ENCODE peak calls at places on chromosome 14, in five cellular contexts. One of them, this sample, is unnamed.

GRCh38 chr14:51014625-51015024 is 70.3 kb upstream of the PYGL start:
- DNase-seq in EL: peak
- DNase-seq in body of pancreas: no peak
- DNase-seq in stimulated activated CD8-positive, alpha-beta memory T cell treated with anti-CD3 and anti-CD28 coated beads, Interleukin-4, amount 100 ng/mL, for 1 hour: no peak
- DNase-seq in central memory CD4-positive, alpha-beta T cell: no peak
- DNase-seq in this sample: no peak

GRCh38 chr14:23828001-23828400 is 125.6 kb upstream of the DHRS4 start:
- DNase-seq in EL: no peak
- DNase-seq in central memory CD4-positive, alpha-beta T cell: no peak
- DNase-seq in stimulated activated CD8-positive, alpha-beta memory T cell treated with anti-CD3 and anti-CD28 coated beads, Interleukin-4, amount 100 ng/mL, for 1 hour: no peak
- DNase-seq in body of pancreas: no peak
- DNase-seq in this sample: no peak

GRCh38 chr14:46279776-46280175 is 371.8 kb downstream of the RPL10L start:
- DNase-seq in body of pancreas: no peak
- DNase-seq in stimulated activated CD8-positive, alpha-beta memory T cell treated with anti-CD3 and anti-CD28 coated beads, Interleukin-4, amount 100 ng/mL, for 1 hour: no peak
- DNase-seq in EL: no peak
- DNase-seq in central memory CD4-positive, alpha-beta T cell: no peak
- DNase-seq in this sample: no peak

GRCh38 chr14:100622708-100623485 is 35.7 kb upstream of the BEGAIN start:
- DNase-seq in body of pancreas: no peak
- DNase-seq in central memory CD4-positive, alpha-beta T cell: no peak
- DNase-seq in stimulated activated CD8-positive, alpha-beta memory T cell treated with anti-CD3 and anti-CD28 coated beads, Interleukin-4, amount 100 ng/mL, for 1 hour: no peak
- DNase-seq in EL: no peak
- DNase-seq in this sample: no peak

GRCh38 chr14:101760138-101761011 is 1.1 kb upstream of the PPP2R5C start:
- DNase-seq in central memory CD4-positive, alpha-beta T cell: peak
- DNase-seq in stimulated activated CD8-positive, alpha-beta memory T cell treated with anti-CD3 and anti-CD28 coated beads, Interleukin-4, amount 100 ng/mL, for 1 hour: peak
- DNase-seq in EL: peak
- DNase-seq in body of pancreas: peak
- DNase-seq in this sample: peak

GRCh38 chr14:97712471-97712870 is 915.3 kb downstream of the VRK1 start:
- DNase-seq in EL: no peak
- DNase-seq in stimulated activated CD8-positive, alpha-beta memory T cell treated with anti-CD3 and anti-CD28 coated beads, Interleukin-4, amount 100 ng/mL, for 1 hour: no peak
- DNase-seq in central memory CD4-positive, alpha-beta T cell: no peak
- DNase-seq in body of pancreas: no peak
- DNase-seq in this sample: no peak

GRCh38 chr14:59098377-59098776 is 90.1 kb upstream of the DAAM1 start:
- DNase-seq in EL: peak
- DNase-seq in stimulated activated CD8-positive, alpha-beta memory T cell treated with anti-CD3 and anti-CD28 coated beads, Interleukin-4, amount 100 ng/mL, for 1 hour: no peak
- DNase-seq in central memory CD4-positive, alpha-beta T cell: no peak
- DNase-seq in body of pancreas: no peak
- DNase-seq in this sample: no peak

GRCh38 chr14:55807536-55807935 is 227.5 kb downstream of the KTN1 start:
- DNase-seq in central memory CD4-positive, alpha-beta T cell: no peak
- DNase-seq in EL: no peak
- DNase-seq in body of pancreas: no peak
- DNase-seq in stimulated activated CD8-positive, alpha-beta memory T cell treated with anti-CD3 and anti-CD28 coated beads, Interleukin-4, amount 100 ng/mL, for 1 hour: no peak
- DNase-seq in this sample: no peak

GRCh38 chr14:37587438-37587837 is 7.6 kb downstream of the FOXA1 start:
- DNase-seq in body of pancreas: no peak
- DNase-seq in stimulated activated CD8-positive, alpha-beta memory T cell treated with anti-CD3 and anti-CD28 coated beads, Interleukin-4, amount 100 ng/mL, for 1 hour: no peak
- DNase-seq in EL: no peak
- DNase-seq in central memory CD4-positive, alpha-beta T cell: no peak
- DNase-seq in this sample: no peak

GRCh38 chr14:81423504-81423903 is 23.4 kb upstream of the STON2 start:
- DNase-seq in EL: no peak
- DNase-seq in stimulated activated CD8-positive, alpha-beta memory T cell treated with anti-CD3 and anti-CD28 coated beads, Interleukin-4, amount 100 ng/mL, for 1 hour: no peak
- DNase-seq in central memory CD4-positive, alpha-beta T cell: no peak
- DNase-seq in body of pancreas: peak
- DNase-seq in this sample: no peak

GRCh38 chr14:64569108-64570045 is 19.6 kb downstream of the PPP1R36 start:
- DNase-seq in EL: peak
- DNase-seq in stimulated activated CD8-positive, alpha-beta memory T cell treated with anti-CD3 and anti-CD28 coated beads, Interleukin-4, amount 100 ng/mL, for 1 hour: no peak
- DNase-seq in body of pancreas: peak
- DNase-seq in central memory CD4-positive, alpha-beta T cell: no peak
- DNase-seq in this sample: no peak

GRCh38 chr14:100294213-100294962 is 11.9 kb downstream of the SLC25A29 start:
- DNase-seq in body of pancreas: no peak
- DNase-seq in EL: no peak
- DNase-seq in central memory CD4-positive, alpha-beta T cell: no peak
- DNase-seq in stimulated activated CD8-positive, alpha-beta memory T cell treated with anti-CD3 and anti-CD28 coated beads, Interleukin-4, amount 100 ng/mL, for 1 hour: no peak
- DNase-seq in this sample: no peak

GRCh38 chr14:76877871-76878270 is 51.7 kb downstream of the LRRC74A start:
- DNase-seq in EL: no peak
- DNase-seq in central memory CD4-positive, alpha-beta T cell: no peak
- DNase-seq in stimulated activated CD8-positive, alpha-beta memory T cell treated with anti-CD3 and anti-CD28 coated beads, Interleukin-4, amount 100 ng/mL, for 1 hour: no peak
- DNase-seq in body of pancreas: no peak
- DNase-seq in this sample: no peak

GRCh38 chr14:85529803-85530574 is at the start of gene FLRT2:
- DNase-seq in central memory CD4-positive, alpha-beta T cell: no peak
- DNase-seq in stimulated activated CD8-positive, alpha-beta memory T cell treated with anti-CD3 and anti-CD28 coated beads, Interleukin-4, amount 100 ng/mL, for 1 hour: no peak
- DNase-seq in body of pancreas: peak
- DNase-seq in EL: peak
- DNase-seq in this sample: no peak

GRCh38 chr14:75428230-75429104 is 645 bp downstream of the JDP2 start:
- DNase-seq in body of pancreas: peak
- DNase-seq in stimulated activated CD8-positive, alpha-beta memory T cell treated with anti-CD3 and anti-CD28 coated beads, Interleukin-4, amount 100 ng/mL, for 1 hour: no peak
- DNase-seq in EL: peak
- DNase-seq in central memory CD4-positive, alpha-beta T cell: no peak
- DNase-seq in this sample: peak

GRCh38 chr14:54532111-54533012 is 22.7 kb downstream of the CGRRF1 start:
- DNase-seq in EL: no peak
- DNase-seq in central memory CD4-positive, alpha-beta T cell: no peak
- DNase-seq in stimulated activated CD8-positive, alpha-beta memory T cell treated with anti-CD3 and anti-CD28 coated beads, Interleukin-4, amount 100 ng/mL, for 1 hour: no peak
- DNase-seq in body of pancreas: no peak
- DNase-seq in this sample: no peak

GRCh38 chr14:30558362-30558674 is 640 bp upstream of the G2E3 start:
- DNase-seq in body of pancreas: no peak
- DNase-seq in EL: no peak
- DNase-seq in central memory CD4-positive, alpha-beta T cell: no peak
- DNase-seq in stimulated activated CD8-positive, alpha-beta memory T cell treated with anti-CD3 and anti-CD28 coated beads, Interleukin-4, amount 100 ng/mL, for 1 hour: no peak
- DNase-seq in this sample: no peak

GRCh38 chr14:69592923-69593677 is 18.3 kb upstream of the SUSD6 start:
- DNase-seq in EL: no peak
- DNase-seq in body of pancreas: no peak
- DNase-seq in stimulated activated CD8-positive, alpha-beta memory T cell treated with anti-CD3 and anti-CD28 coated beads, Interleukin-4, amount 100 ng/mL, for 1 hour: no peak
- DNase-seq in central memory CD4-positive, alpha-beta T cell: no peak
- DNase-seq in this sample: no peak

GRCh38 chr14:97458302-97459137 is 661.3 kb downstream of the VRK1 start:
- DNase-seq in body of pancreas: peak
- DNase-seq in EL: no peak
- DNase-seq in stimulated activated CD8-positive, alpha-beta memory T cell treated with anti-CD3 and anti-CD28 coated beads, Interleukin-4, amount 100 ng/mL, for 1 hour: peak
- DNase-seq in central memory CD4-positive, alpha-beta T cell: peak
- DNase-seq in this sample: no peak

GRCh38 chr14:78316058-78316457 is 145.9 kb downstream of the NRXN3 start:
- DNase-seq in central memory CD4-positive, alpha-beta T cell: no peak
- DNase-seq in EL: no peak
- DNase-seq in body of pancreas: no peak
- DNase-seq in stimulated activated CD8-positive, alpha-beta memory T cell treated with anti-CD3 and anti-CD28 coated beads, Interleukin-4, amount 100 ng/mL, for 1 hour: no peak
- DNase-seq in this sample: no peak

GRCh38 chr14:98965061-98965460 is 306.9 kb downstream of the BCL11B start:
- DNase-seq in body of pancreas: no peak
- DNase-seq in stimulated activated CD8-positive, alpha-beta memory T cell treated with anti-CD3 and anti-CD28 coated beads, Interleukin-4, amount 100 ng/mL, for 1 hour: no peak
- DNase-seq in central memory CD4-positive, alpha-beta T cell: no peak
- DNase-seq in EL: no peak
- DNase-seq in this sample: no peak

GRCh38 chr14:35400707-35401421 is 3.7 kb downstream of the NFKBIA start:
- DNase-seq in body of pancreas: no peak
- DNase-seq in stimulated activated CD8-positive, alpha-beta memory T cell treated with anti-CD3 and anti-CD28 coated beads, Interleukin-4, amount 100 ng/mL, for 1 hour: no peak
- DNase-seq in EL: no peak
- DNase-seq in central memory CD4-positive, alpha-beta T cell: peak
- DNase-seq in this sample: no peak

GRCh38 chr14:59355101-59355500 is 110.1 kb downstream of the GPR135 start:
- DNase-seq in stimulated activated CD8-positive, alpha-beta memory T cell treated with anti-CD3 and anti-CD28 coated beads, Interleukin-4, amount 100 ng/mL, for 1 hour: no peak
- DNase-seq in EL: no peak
- DNase-seq in central memory CD4-positive, alpha-beta T cell: no peak
- DNase-seq in body of pancreas: no peak
- DNase-seq in this sample: no peak

GRCh38 chr14:104229621-104230041 is 91.2 kb downstream of the KIF26A start:
- DNase-seq in central memory CD4-positive, alpha-beta T cell: no peak
- DNase-seq in body of pancreas: peak
- DNase-seq in stimulated activated CD8-positive, alpha-beta memory T cell treated with anti-CD3 and anti-CD28 coated beads, Interleukin-4, amount 100 ng/mL, for 1 hour: no peak
- DNase-seq in EL: no peak
- DNase-seq in this sample: no peak

GRCh38 chr14:59754256-59754655 is 116.3 kb downstream of the RTN1 start:
- DNase-seq in stimulated activated CD8-positive, alpha-beta memory T cell treated with anti-CD3 and anti-CD28 coated beads, Interleukin-4, amount 100 ng/mL, for 1 hour: no peak
- DNase-seq in EL: peak
- DNase-seq in body of pancreas: no peak
- DNase-seq in central memory CD4-positive, alpha-beta T cell: no peak
- DNase-seq in this sample: no peak

GRCh38 chr14:60508363-60508706 is 611 bp upstream of the SIX6 start:
- DNase-seq in stimulated activated CD8-positive, alpha-beta memory T cell treated with anti-CD3 and anti-CD28 coated beads, Interleukin-4, amount 100 ng/mL, for 1 hour: no peak
- DNase-seq in body of pancreas: no peak
- DNase-seq in EL: no peak
- DNase-seq in central memory CD4-positive, alpha-beta T cell: no peak
- DNase-seq in this sample: no peak

GRCh38 chr14:72715215-72715909 is 178.5 kb downstream of the DPF3 start:
- DNase-seq in EL: no peak
- DNase-seq in body of pancreas: no peak
- DNase-seq in stimulated activated CD8-positive, alpha-beta memory T cell treated with anti-CD3 and anti-CD28 coated beads, Interleukin-4, amount 100 ng/mL, for 1 hour: no peak
- DNase-seq in central memory CD4-positive, alpha-beta T cell: no peak
- DNase-seq in this sample: no peak

GRCh38 chr14:45038865-45039264 is 45.1 kb upstream of the PRPF39 start:
- DNase-seq in body of pancreas: no peak
- DNase-seq in central memory CD4-positive, alpha-beta T cell: no peak
- DNase-seq in EL: no peak
- DNase-seq in stimulated activated CD8-positive, alpha-beta memory T cell treated with anti-CD3 and anti-CD28 coated beads, Interleukin-4, amount 100 ng/mL, for 1 hour: no peak
- DNase-seq in this sample: no peak

GRCh38 chr14:77077040-77077439 is 21.0 kb upstream of the CIPC start:
- DNase-seq in stimulated activated CD8-positive, alpha-beta memory T cell treated with anti-CD3 and anti-CD28 coated beads, Interleukin-4, amount 100 ng/mL, for 1 hour: no peak
- DNase-seq in central memory CD4-positive, alpha-beta T cell: no peak
- DNase-seq in EL: no peak
- DNase-seq in body of pancreas: no peak
- DNase-seq in this sample: no peak

GRCh38 chr14:88312262-88312661 is 10.8 kb downstream of the KCNK10 start:
- DNase-seq in central memory CD4-positive, alpha-beta T cell: no peak
- DNase-seq in EL: no peak
- DNase-seq in stimulated activated CD8-positive, alpha-beta memory T cell treated with anti-CD3 and anti-CD28 coated beads, Interleukin-4, amount 100 ng/mL, for 1 hour: no peak
- DNase-seq in body of pancreas: no peak
- DNase-seq in this sample: no peak

GRCh38 chr14:60090864-60091519 is 731 bp upstream of the PCNX4 start:
- DNase-seq in body of pancreas: peak
- DNase-seq in EL: peak
- DNase-seq in central memory CD4-positive, alpha-beta T cell: peak
- DNase-seq in stimulated activated CD8-positive, alpha-beta memory T cell treated with anti-CD3 and anti-CD28 coated beads, Interleukin-4, amount 100 ng/mL, for 1 hour: no peak
- DNase-seq in this sample: peak

GRCh38 chr14:52013984-52014600 is 24.7 kb downstream of the RTRAF start:
- DNase-seq in central memory CD4-positive, alpha-beta T cell: no peak
- DNase-seq in EL: no peak
- DNase-seq in stimulated activated CD8-positive, alpha-beta memory T cell treated with anti-CD3 and anti-CD28 coated beads, Interleukin-4, amount 100 ng/mL, for 1 hour: no peak
- DNase-seq in body of pancreas: no peak
- DNase-seq in this sample: peak

GRCh38 chr14:66514206-66514605 is 6.3 kb downstream of the GPHN start:
- DNase-seq in central memory CD4-positive, alpha-beta T cell: no peak
- DNase-seq in stimulated activated CD8-positive, alpha-beta memory T cell treated with anti-CD3 and anti-CD28 coated beads, Interleukin-4, amount 100 ng/mL, for 1 hour: no peak
- DNase-seq in body of pancreas: no peak
- DNase-seq in EL: no peak
- DNase-seq in this sample: no peak

GRCh38 chr14:100972134-100972905 is 68.8 kb upstream of the RTL1 start:
- DNase-seq in body of pancreas: no peak
- DNase-seq in central memory CD4-positive, alpha-beta T cell: no peak
- DNase-seq in stimulated activated CD8-positive, alpha-beta memory T cell treated with anti-CD3 and anti-CD28 coated beads, Interleukin-4, amount 100 ng/mL, for 1 hour: no peak
- DNase-seq in EL: no peak
- DNase-seq in this sample: no peak